ENCODE peak calls at places on chromosomes 12 and 14, in eight cellular contexts. One of them, this sample, is unnamed.

GRCh38 chr12:43576162-43576561 is 24.2 kb upstream of the ADAMTS20 start:
- DNase-seq in Right ventricle myocardium superior: no peak
- DNase-seq in activated CD4-positive, alpha-beta T cell treated with anti-CD3 and anti-CD28 coated beads, Interleukin-2, amount 50 U/mL, for 1 hour: no peak
- DNase-seq in endothelial cell: no peak
- DNase-seq in stimulated activated CD8-positive, alpha-beta memory T cell treated with anti-CD3 and anti-CD28 coated beads, Interleukin-2, amount 100 ng/mL, for 1 hour: no peak
- DNase-seq in body of pancreas: no peak
- DNase-seq in Panc1: no peak
- DNase-seq in pons: no peak
- DNase-seq in this sample: no peak

GRCh38 chr12:62279058-62279457 is 18.9 kb downstream of the USP15 start:
- DNase-seq in Right ventricle myocardium superior: no peak
- DNase-seq in activated CD4-positive, alpha-beta T cell treated with anti-CD3 and anti-CD28 coated beads, Interleukin-2, amount 50 U/mL, for 1 hour: no peak
- DNase-seq in endothelial cell: no peak
- DNase-seq in stimulated activated CD8-positive, alpha-beta memory T cell treated with anti-CD3 and anti-CD28 coated beads, Interleukin-2, amount 100 ng/mL, for 1 hour: no peak
- DNase-seq in body of pancreas: no peak
- DNase-seq in Panc1: no peak
- DNase-seq in pons: no peak
- DNase-seq in this sample: no peak

GRCh38 chr14:90509403-90509802 is 112.6 kb downstream of the CALM1 start:
- DNase-seq in Right ventricle myocardium superior: no peak
- DNase-seq in activated CD4-positive, alpha-beta T cell treated with anti-CD3 and anti-CD28 coated beads, Interleukin-2, amount 50 U/mL, for 1 hour: no peak
- DNase-seq in endothelial cell: no peak
- DNase-seq in stimulated activated CD8-positive, alpha-beta memory T cell treated with anti-CD3 and anti-CD28 coated beads, Interleukin-2, amount 100 ng/mL, for 1 hour: no peak
- DNase-seq in body of pancreas: no peak
- DNase-seq in Panc1: no peak
- DNase-seq in pons: no peak
- DNase-seq in this sample: no peak

GRCh38 chr12:2692156-2692555 is 102.6 kb upstream of the FKBP4 start:
- DNase-seq in Right ventricle myocardium superior: no peak
- DNase-seq in activated CD4-positive, alpha-beta T cell treated with anti-CD3 and anti-CD28 coated beads, Interleukin-2, amount 50 U/mL, for 1 hour: no peak
- DNase-seq in endothelial cell: no peak
- DNase-seq in stimulated activated CD8-positive, alpha-beta memory T cell treated with anti-CD3 and anti-CD28 coated beads, Interleukin-2, amount 100 ng/mL, for 1 hour: no peak
- DNase-seq in body of pancreas: no peak
- DNase-seq in Panc1: no peak
- DNase-seq in pons: no peak
- DNase-seq in this sample: no peak

GRCh38 chr12:52050116-52050770 is 999 bp upstream of the NR4A1 start:
- DNase-seq in Right ventricle myocardium superior: peak; percentile 68
- DNase-seq in activated CD4-positive, alpha-beta T cell treated with anti-CD3 and anti-CD28 coated beads, Interleukin-2, amount 50 U/mL, for 1 hour: peak; percentile 40
- DNase-seq in endothelial cell: no peak
- DNase-seq in stimulated activated CD8-positive, alpha-beta memory T cell treated with anti-CD3 and anti-CD28 coated beads, Interleukin-2, amount 100 ng/mL, for 1 hour: no peak
- DNase-seq in body of pancreas: peak; percentile 62
- DNase-seq in Panc1: no peak
- DNase-seq in pons: no peak
- DNase-seq in this sample: no peak

GRCh38 chr12:91920276-91920675 is 225.4 kb downstream of the BTG1 start:
- DNase-seq in Right ventricle myocardium superior: no peak
- DNase-seq in activated CD4-positive, alpha-beta T cell treated with anti-CD3 and anti-CD28 coated beads, Interleukin-2, amount 50 U/mL, for 1 hour: no peak
- DNase-seq in endothelial cell: no peak
- DNase-seq in stimulated activated CD8-positive, alpha-beta memory T cell treated with anti-CD3 and anti-CD28 coated beads, Interleukin-2, amount 100 ng/mL, for 1 hour: no peak
- DNase-seq in body of pancreas: no peak
- DNase-seq in Panc1: no peak
- DNase-seq in pons: no peak
- DNase-seq in this sample: no peak

GRCh38 chr14:22838631-22839041 is 2.3 kb downstream of the MMP14 start:
- DNase-seq in Right ventricle myocardium superior: no peak
- DNase-seq in activated CD4-positive, alpha-beta T cell treated with anti-CD3 and anti-CD28 coated beads, Interleukin-2, amount 50 U/mL, for 1 hour: no peak
- DNase-seq in endothelial cell: no peak
- DNase-seq in stimulated activated CD8-positive, alpha-beta memory T cell treated with anti-CD3 and anti-CD28 coated beads, Interleukin-2, amount 100 ng/mL, for 1 hour: no peak
- DNase-seq in body of pancreas: no peak
- DNase-seq in Panc1: no peak
- DNase-seq in pons: no peak
- DNase-seq in this sample: peak; percentile 79

GRCh38 chr12:101616027-101616494 is 21.3 kb downstream of the MYBPC1 start:
- DNase-seq in Right ventricle myocardium superior: no peak
- DNase-seq in activated CD4-positive, alpha-beta T cell treated with anti-CD3 and anti-CD28 coated beads, Interleukin-2, amount 50 U/mL, for 1 hour: no peak
- DNase-seq in endothelial cell: no peak
- DNase-seq in stimulated activated CD8-positive, alpha-beta memory T cell treated with anti-CD3 and anti-CD28 coated beads, Interleukin-2, amount 100 ng/mL, for 1 hour: no peak
- DNase-seq in body of pancreas: no peak
- DNase-seq in Panc1: no peak
- DNase-seq in pons: peak; percentile 16
- DNase-seq in this sample: peak; percentile 17

GRCh38 chr12:106954462-106955376 is 988 bp upstream of the TMEM263 start:
- DNase-seq in Right ventricle myocardium superior: peak; percentile 58
- DNase-seq in activated CD4-positive, alpha-beta T cell treated with anti-CD3 and anti-CD28 coated beads, Interleukin-2, amount 50 U/mL, for 1 hour: peak; percentile 11
- DNase-seq in endothelial cell: peak; percentile 21
- DNase-seq in stimulated activated CD8-positive, alpha-beta memory T cell treated with anti-CD3 and anti-CD28 coated beads, Interleukin-2, amount 100 ng/mL, for 1 hour: no peak
- DNase-seq in body of pancreas: peak; percentile 40
- DNase-seq in Panc1: no peak
- DNase-seq in pons: peak; percentile 20
- DNase-seq in this sample: no peak

GRCh38 chr14:98103705-98104104 is 1168.3 kb downstream of the BCL11B start:
- DNase-seq in Right ventricle myocardium superior: no peak
- DNase-seq in activated CD4-positive, alpha-beta T cell treated with anti-CD3 and anti-CD28 coated beads, Interleukin-2, amount 50 U/mL, for 1 hour: no peak
- DNase-seq in endothelial cell: no peak
- DNase-seq in stimulated activated CD8-positive, alpha-beta memory T cell treated with anti-CD3 and anti-CD28 coated beads, Interleukin-2, amount 100 ng/mL, for 1 hour: peak; percentile 0
- DNase-seq in body of pancreas: no peak
- DNase-seq in Panc1: no peak
- DNase-seq in pons: no peak
- DNase-seq in this sample: no peak